ENCODE peak calls at places on chromosomes 16 and 17, in six cellular contexts. W is epithelial cell of esophagus, Z is right lobe of liver, X is fibroblast of lung, N is ascending aorta, U is DND-41. I is an unnamed sample.

GRCh38 chr17:40707720-40708119 is 4.2 kb upstream of the KRT24 start:
- DNase-seq in W (peak), Z (no peak), X (no peak), N (no peak), U (no peak), I (no peak)

GRCh38 chr17:2853111-2853721 is 57.0 kb downstream of the RAP1GAP2 start:
- DNase-seq in W (peak), Z (no peak), X (peak), N (no peak), U (no peak), I (peak)

GRCh38 chr17:35807371-35808144 is 1.7 kb upstream of the TAF15 start:
- DNase-seq in W (no peak), Z (no peak), X (peak), N (no peak), U (no peak), I (no peak)

GRCh38 chr16:88358033-88358481 is 24.7 kb upstream of the ZNF469 start:
- DNase-seq in W (no peak), Z (no peak), X (no peak), N (no peak), U (no peak), I (no peak)

GRCh38 chr17:9676084-9676483 is 30.8 kb downstream of the USP43 start:
- DNase-seq in W (peak), Z (no peak), X (no peak), N (no peak), U (no peak), I (no peak)

GRCh38 chr16:85173981-85174751 is 61.9 kb upstream of the CIBAR2 start:
- DNase-seq in W (peak), Z (peak), X (peak), N (no peak), U (no peak), I (no peak)

GRCh38 chr16:69610356-69610755 is 44.6 kb downstream of the NFAT5 start:
- DNase-seq in W (no peak), Z (no peak), X (peak), N (no peak), U (no peak), I (no peak)

GRCh38 chr17:56834380-56835258 is 668 bp downstream of the DGKE start:
- DNase-seq in W (peak), Z (peak), X (peak), N (no peak), U (no peak), I (peak)

GRCh38 chr16:67394271-67395104 is 1.2 kb upstream of the TPPP3 start:
- DNase-seq in W (no peak), Z (no peak), X (no peak), N (no peak), U (no peak), I (no peak)

GRCh38 chr16:73066927-73067670 is 19.2 kb upstream of the ZFHX3 start:
- DNase-seq in W (peak), Z (no peak), X (peak), N (no peak), U (no peak), I (no peak)

GRCh38 chr16:1082266-1082951 is 9.9 kb downstream of the SSTR5 start:
- DNase-seq in W (no peak), Z (no peak), X (peak), N (no peak), U (no peak), I (no peak)

GRCh38 chr16:23324727-23325126 is 22.6 kb downstream of the SCNN1B start:
- DNase-seq in W (no peak), Z (no peak), X (no peak), N (no peak), U (no peak), I (no peak)

GRCh38 chr16:12661656-12662172 is 142.0 kb downstream of the CPPED1 start:
- DNase-seq in W (peak), Z (no peak), X (peak), N (no peak), U (peak), I (no peak)

GRCh38 chr17:5122586-5123342 is 6.9 kb downstream of the USP6 start:
- DNase-seq in W (no peak), Z (peak), X (no peak), N (no peak), U (no peak), I (no peak)

GRCh38 chr17:19433240-19433639 is 22.2 kb downstream of the RNF112 start:
- DNase-seq in W (no peak), Z (no peak), X (no peak), N (no peak), U (no peak), I (no peak)

GRCh38 chr16:77450790-77451487 is 16.1 kb upstream of the ADAMTS18 start:
- DNase-seq in W (no peak), Z (no peak), X (no peak), N (no peak), U (no peak), I (no peak)

GRCh38 chr16:29011112-29011511 is 26.3 kb downstream of the LAT start:
- DNase-seq in W (no peak), Z (no peak), X (no peak), N (no peak), U (peak), I (no peak)

GRCh38 chr16:1494711-1495110 is 1.6 kb downstream of the TELO2 start:
- DNase-seq in W (no peak), Z (no peak), X (no peak), N (no peak), U (no peak), I (no peak)

DNA sequence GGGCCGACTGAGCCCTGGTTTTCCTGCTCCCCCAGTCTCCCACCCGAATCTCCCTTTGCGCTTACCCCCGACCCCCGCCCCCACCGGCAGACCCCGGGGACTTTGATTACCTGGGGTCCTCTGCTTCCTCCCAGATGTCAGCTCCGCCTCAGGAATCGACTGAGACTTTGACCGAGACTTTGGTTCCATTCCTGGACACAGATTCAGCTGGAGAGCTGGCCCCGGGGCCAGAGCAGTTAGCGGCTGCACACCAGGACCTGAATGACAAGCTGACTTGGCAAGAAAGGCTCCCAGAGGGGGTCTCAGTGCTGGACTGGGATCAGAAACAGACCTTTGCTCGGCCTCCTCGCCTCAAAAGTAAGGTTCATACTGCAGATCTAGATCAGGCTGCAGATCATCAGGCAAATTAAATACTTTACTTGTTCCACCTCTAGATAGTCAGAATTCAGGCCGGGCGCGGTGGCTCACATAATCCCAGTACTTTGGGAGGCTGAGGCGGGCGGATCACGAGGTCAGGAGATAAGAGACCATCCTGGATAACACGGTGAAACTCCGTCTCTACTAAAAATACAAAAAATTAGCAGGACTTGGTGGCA is 60.3 kb upstream of the FBXO47 start:
- DNase-seq in W (no peak), Z (peak), X (no peak), N (no peak), U (no peak), I (no peak)
- H3K4me3 ChIP-seq in W (peak), Z (peak), X (peak), N (peak), U (no peak), I (no peak)

DNA sequence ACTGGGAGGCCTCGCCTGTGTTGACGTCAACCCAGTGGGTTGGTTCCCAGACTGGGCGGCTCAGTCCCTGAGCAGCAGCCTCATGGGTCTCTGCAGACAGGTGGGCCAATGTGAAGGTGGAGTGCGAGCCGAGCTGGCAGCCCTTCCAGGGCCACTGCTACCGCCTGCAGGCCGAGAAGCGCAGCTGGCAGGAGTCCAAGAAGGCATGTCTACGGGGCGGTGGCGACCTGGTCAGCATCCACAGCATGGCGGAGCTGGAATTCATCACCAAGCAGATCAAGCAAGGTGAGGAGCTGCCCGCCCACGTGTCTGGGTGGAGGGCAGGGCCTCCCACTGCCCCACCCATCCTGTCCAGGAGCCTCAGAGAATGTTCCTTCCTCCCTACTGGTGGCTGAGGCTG is 44.1 kb downstream of the MRC2 start:
- DNase-seq in W (peak), Z (no peak), X (peak), N (no peak), U (no peak), I (no peak)
- H3K4me3 ChIP-seq in W (no peak), Z (no peak), X (no peak), N (no peak), U (no peak), I (no peak)

GRCh38 chr17:34616148-34616547 is 36.8 kb downstream of the TMEM132E start:
- DNase-seq in W (no peak), Z (no peak), X (no peak), N (no peak), U (no peak), I (no peak)

GRCh38 chr17:34620458-34620857 is 41.1 kb downstream of the TMEM132E start:
- DNase-seq in W (peak), Z (no peak), X (no peak), N (no peak), U (no peak), I (no peak)

GRCh38 chr17:34617398-34617797 is 38.0 kb downstream of the TMEM132E start:
- DNase-seq in W (no peak), Z (no peak), X (no peak), N (no peak), U (no peak), I (no peak)

GRCh38 chr17:34622862-34623261 is 43.5 kb downstream of the TMEM132E start:
- DNase-seq in W (no peak), Z (no peak), X (no peak), N (no peak), U (no peak), I (no peak)

DNA sequence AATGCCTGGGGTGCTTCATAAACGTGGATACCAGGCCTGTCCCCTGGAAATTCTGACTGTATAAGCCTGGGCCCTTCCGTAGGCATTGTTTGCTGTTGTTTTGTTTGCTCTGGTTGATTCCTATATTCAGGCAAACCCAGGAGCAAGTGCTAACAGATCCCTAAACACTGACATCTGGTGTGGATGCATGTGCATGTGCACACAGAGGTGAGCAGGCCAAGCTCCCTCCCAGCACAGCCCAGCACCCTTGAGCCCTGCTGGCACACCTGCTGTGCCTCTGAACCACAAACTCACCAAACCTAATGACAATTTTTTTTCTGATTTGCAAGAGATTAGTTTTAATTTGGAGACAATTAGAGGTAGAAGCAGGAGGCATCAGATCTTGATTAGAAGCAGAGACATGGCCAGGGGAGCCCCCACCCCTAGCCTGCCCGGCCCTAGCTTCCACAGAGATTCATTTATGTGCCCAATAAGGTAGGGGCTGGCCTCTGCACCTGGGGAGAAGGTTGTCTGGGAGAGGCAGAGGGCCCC is 40.4 kb downstream of the TMEM132E start:
- DNase-seq in W (no peak), Z (no peak), X (no peak), N (no peak), U (no peak), I (no peak)
- H3K4me3 ChIP-seq in W (no peak), Z (no peak), X (no peak), N (no peak), U (no peak), I (no peak)

DNA sequence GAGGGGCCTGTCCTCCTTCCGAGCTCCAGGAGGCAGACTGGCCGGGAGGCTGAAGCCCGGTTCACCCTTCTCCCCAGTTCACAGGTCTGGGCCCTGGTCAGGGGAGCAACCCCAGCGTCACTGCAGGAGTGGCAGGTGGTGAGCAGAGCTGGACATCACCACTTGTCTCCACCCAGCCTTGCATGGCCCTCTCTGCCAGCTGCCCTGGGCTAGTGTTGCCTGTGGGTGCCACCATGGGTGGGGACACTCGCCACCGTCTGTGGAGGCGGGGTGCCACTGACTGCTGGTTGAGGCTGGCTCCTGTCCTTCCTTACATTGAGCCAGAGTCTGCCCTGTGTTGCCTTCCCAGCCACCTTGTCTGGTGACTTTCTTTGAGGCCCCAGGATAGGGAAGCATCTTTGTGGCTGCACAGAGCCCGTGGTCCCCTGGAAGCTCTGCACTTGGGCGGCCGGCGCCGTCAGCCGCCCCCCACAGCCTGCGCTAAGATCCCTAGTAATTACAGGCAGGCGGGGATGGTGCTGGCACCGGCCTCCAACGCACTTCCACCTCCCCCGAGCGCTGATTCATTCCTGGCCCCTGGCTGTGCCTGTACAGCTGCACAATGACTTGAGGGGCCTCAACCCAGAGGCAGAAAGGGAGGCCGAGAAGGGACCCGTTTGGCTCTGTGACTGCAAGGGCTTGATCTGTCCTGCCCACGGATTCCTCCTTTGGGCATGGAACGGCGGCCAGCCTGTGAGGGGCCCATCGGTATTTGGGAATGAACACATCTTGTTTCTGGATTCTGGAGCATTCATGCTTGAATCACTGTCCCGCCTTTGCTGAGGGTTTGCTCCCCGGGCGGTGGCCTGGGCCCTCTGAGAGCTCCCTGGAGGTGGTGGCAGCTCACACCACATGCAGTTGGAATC is 5.2 kb downstream of the BAIAP2 start:
- DNase-seq in W (peak), Z (no peak), X (peak), N (no peak), U (no peak), I (no peak)
- H3K4me3 ChIP-seq in W (peak), Z (no peak), X (no peak), N (no peak), U (no peak), I (no peak)

I was measured in CD4-positive, alpha-beta memory T cell.